ENCODE peak calls at places on chromosomes 12 and 14, in four cellular contexts. T, C, E and B are unnamed samples.

GRCh38 chr12:78226763-78227162 is 396.1 kb downstream of the NAV3 start:
- DNase-seq in T (no peak), C (no peak), E (no peak), B (no peak)

GRCh38 chr14:74516451-74517155 is 23.0 kb downstream of the ISCA2 start:
- DNase-seq in T (peak; percentile 19), C (no peak), E (no peak), B (no peak)

GRCh38 chr12:19139795-19140194 is 10.3 kb downstream of the PLEKHA5 start:
- DNase-seq in T (no peak), C (no peak), E (no peak), B (no peak)

GRCh38 chr12:57620936-57621496 is 9.8 kb downstream of the ARHGEF25 start:
- DNase-seq in T (no peak), C (no peak), E (no peak), B (no peak)

GRCh38 chr14:95885866-95886265 is 9.2 kb downstream of the TUNAR start:
- DNase-seq in T (no peak), C (no peak), E (no peak), B (no peak)

GRCh38 chr12:57760347-57760982 is 5.6 kb downstream of the MARCHF9 start:
- DNase-seq in T (no peak), C (no peak), E (no peak), B (no peak)

GRCh38 chr12:12503384-12504078 is 59.1 kb downstream of the DUSP16 start:
- DNase-seq in T (no peak), C (no peak), E (no peak), B (no peak)

GRCh38 chr14:78904094-78904493 is 733.9 kb downstream of the NRXN3 start:
- DNase-seq in T (no peak), C (no peak), E (no peak), B (no peak)

GRCh38 chr12:11727133-11727664 is 77.7 kb downstream of the ETV6 start:
- DNase-seq in T (no peak), C (no peak), E (peak; percentile 87), B (no peak)

GRCh38 chr12:88868062-88868461 is 287.8 kb upstream of the KITLG start:
- DNase-seq in T (no peak), C (no peak), E (no peak), B (no peak)

GRCh38 chr12:19303496-19303895 is 135.8 kb upstream of the AEBP2 start:
- DNase-seq in T (no peak), C (no peak), E (no peak), B (no peak)

GRCh38 chr12:1544991-1545700 is 49.2 kb downstream of the FBXL14 start:
- DNase-seq in T (no peak), C (no peak), E (no peak), B (no peak)

GRCh38 chr12:101675555-101675954 is 21.9 kb upstream of the CHPT1 start:
- DNase-seq in T (no peak), C (no peak), E (no peak), B (no peak)

GRCh38 chr12:114611145-114612018 is 72.6 kb downstream of the TBX3 start:
- DNase-seq in T (no peak), C (no peak), E (no peak), B (no peak)

GRCh38 chr14:89899917-89900680 is 54.4 kb downstream of the EFCAB11 start:
- DNase-seq in T (peak; percentile 3), C (no peak), E (no peak), B (peak; percentile 6)

GRCh38 chr14:76293923-76294322 is 82.0 kb upstream of the ESRRB start:
- DNase-seq in T (no peak), C (no peak), E (no peak), B (no peak)

GRCh38 chr12:10364839-10365681 is 24.8 kb downstream of the KLRK1 start:
- DNase-seq in T (peak; percentile 50), C (no peak), E (peak; percentile 53), B (no peak)

GRCh38 chr12:84596276-84596675 is 316.3 kb downstream of the SLC6A15 start:
- DNase-seq in T (no peak), C (no peak), E (no peak), B (no peak)

GRCh38 chr12:75823475-75823874 is 208.1 kb downstream of the PHLDA1 start:
- DNase-seq in T (no peak), C (no peak), E (no peak), B (no peak)

GRCh38 chr14:104866451-104867370 is 1.6 kb downstream of the CEP170B start:
- DNase-seq in T (no peak), C (no peak), E (no peak), B (no peak)

GRCh38 chr12:6263931-6264330 is 46.6 kb upstream of the PLEKHG6 start:
- DNase-seq in T (peak; percentile 89), C (no peak), E (no peak), B (no peak)

GRCh38 chr14:81970307-81970706 is 436.7 kb upstream of the SEL1L start:
- DNase-seq in T (no peak), C (no peak), E (no peak), B (no peak)

GRCh38 chr14:23168246-23168645 is 15.2 kb downstream of the SLC7A8 start:
- DNase-seq in T (no peak), C (no peak), E (no peak), B (no peak)

GRCh38 chr12:126107659-126108058 is 1042.4 kb downstream of the AACS start:
- DNase-seq in T (no peak), C (no peak), E (no peak), B (no peak)

GRCh38 chr12:89154743-89155530 is 197.4 kb downstream of the DUSP6 start:
- DNase-seq in T (no peak), C (no peak), E (no peak), B (no peak)

GRCh38 chr12:24153041-24153440 is 203.6 kb upstream of the SOX5 start:
- DNase-seq in T (no peak), C (no peak), E (no peak), B (no peak)

GRCh38 chr12:121800694-121801600 is 2.9 kb upstream of the SETD1B start:
- DNase-seq in T (peak; percentile 61), C (no peak), E (no peak), B (no peak)

GRCh38 chr14:96162741-96163140 is 41.9 kb upstream of the BDKRB2 start:
- DNase-seq in T (no peak), C (no peak), E (no peak), B (no peak)

GRCh38 chr12:30796508-30796780 is 41.7 kb upstream of the CAPRIN2 start:
- DNase-seq in T (peak; percentile 36), C (no peak), E (no peak), B (no peak)

GRCh38 chr12:112812598-112813406 is 21.3 kb downstream of the RPH3A start:
- DNase-seq in T (no peak), C (no peak), E (no peak), B (no peak)

GRCh38 chr14:60091550-60092511 is at the start of gene PCNX4:
- DNase-seq in T (peak; percentile 85), C (peak; percentile 96), E (peak; percentile 96), B (peak; percentile 67)

GRCh38 chr12:91685917-91686316 is 459.7 kb downstream of the BTG1 start:
- DNase-seq in T (no peak), C (no peak), E (no peak), B (no peak)
- TF ChIP-seq SPI1 in T (no peak), C (no peak), E (no peak), B (no peak)

GRCh38 chr12:65602579-65603295 is 221.5 kb upstream of the HMGA2 start:
- DNase-seq in T (peak; percentile 84), C (peak; percentile 4), E (no peak), B (peak; percentile 5)
- TF ChIP-seq POLR2AphosphoS5 in T (no peak), C (no peak), E (no peak), B (no peak)

GRCh38 chr14:56216631-56217379 is 98.6 kb downstream of the PELI2 start:
- DNase-seq in T (peak; percentile 57), C (no peak), E (no peak), B (no peak)
- TF ChIP-seq SPI1 in T (no peak), C (no peak), E (no peak), B (no peak)

GRCh38 chr12:68932701-68933563 is at the start of gene CPM:
- DNase-seq in T (peak; percentile 79), C (peak; percentile 54), E (no peak), B (peak; percentile 81)
- TF ChIP-seq POLR2AphosphoS5 in T (no peak), C (no peak), E (no peak), B (no peak)